ENCODE peak calls at places on chromosome 19, in ten cellular contexts. H is T follicular helper cell; U is H9; C is T-helper 1 cell; K is SK-N-DZ; G is uterus; Y is activated naive CD4-positive, alpha-beta T cell treated with Interleukin-2 at 50 U/mL for 16 hours; Z is EL; A is psoas muscle; M is CD8-positive, alpha-beta memory T cell. T is an unnamed sample.

GRCh38 chr19:32613008-32613407 is 32.0 kb downstream of the PDCD5 start:
- DNase-seq in H (no peak), K (no peak), Y (no peak), U (no peak), Z (no peak), A (no peak), M (no peak), G (no peak), C (no peak), T (no peak)

GRCh38 chr19:16896913-16897571 is 8.2 kb downstream of the F2RL3 start:
- DNase-seq in H (peak), G (peak), Y (peak), U (peak), A (peak), C (peak), K (peak), M (peak), Z (peak), T (peak)

GRCh38 chr19:16018801-16019551 is 57.3 kb upstream of the TPM4 start:
- DNase-seq in G (no peak), U (peak), Z (no peak), H (no peak), M (no peak), A (no peak), C (no peak), K (no peak), Y (no peak), T (peak)

GRCh38 chr19:38233740-38234251 is 9.8 kb upstream of the DPF1 start:
- DNase-seq in Z (peak), U (peak), A (peak), G (peak), C (peak), M (peak), K (peak), H (peak), Y (peak), T (peak)

GRCh38 chr19:50558449-50558848 is 9.8 kb downstream of the LRRC4B start:
- DNase-seq in Z (no peak), K (no peak), H (no peak), Y (no peak), G (no peak), A (peak), M (no peak), U (no peak), C (no peak), T (no peak)

GRCh38 chr19:49136771-49137171 is 17.4 kb downstream of the PPFIA3 start:
- DNase-seq in G (no peak), H (no peak), C (no peak), M (no peak), Z (no peak), Y (no peak), K (no peak), A (no peak), U (no peak), T (no peak)

GRCh38 chr19:14165986-14166385 is 29.6 kb upstream of the ASF1B start:
- DNase-seq in A (no peak), C (no peak), Z (no peak), U (no peak), Y (no peak), H (no peak), K (no peak), G (no peak), M (no peak), T (no peak)

GRCh38 chr19:2719910-2720776 is 1.0 kb downstream of the DIRAS1 start:
- DNase-seq in Y (no peak), M (no peak), Z (peak), G (no peak), C (no peak), K (no peak), H (no peak), U (peak), A (no peak), T (no peak)

GRCh38 chr19:355134-355533 is 10.5 kb upstream of the MIER2 start:
- DNase-seq in U (no peak), A (no peak), C (no peak), G (no peak), Z (no peak), Y (no peak), H (no peak), K (no peak), M (no peak), T (no peak)

GRCh38 chr19:39307233-39307821 is 11.1 kb downstream of the IFNL1 start:
- DNase-seq in U (peak), Z (no peak), Y (no peak), M (no peak), C (no peak), K (no peak), H (no peak), G (no peak), A (no peak), T (peak)

GRCh38 chr19:48780684-48781391 is 25.5 kb downstream of the FGF21 start:
- DNase-seq in U (no peak), C (no peak), A (peak), K (no peak), M (no peak), H (no peak), Z (peak), Y (no peak), G (peak), T (no peak)

GRCh38 chr19:48683349-48683748 is 10.5 kb upstream of the NTN5 start:
- DNase-seq in A (peak), G (peak), K (peak), M (no peak), Y (no peak), U (no peak), Z (peak), C (peak), H (no peak), T (no peak)

GRCh38 chr19:54190942-54191670 is at the start of gene TSEN34:
- DNase-seq in K (peak), H (peak), U (peak), G (no peak), Y (peak), Z (peak), C (peak), M (peak), A (no peak), T (peak)

GRCh38 chr19:46925548-46925950 is 64.8 kb downstream of the ARHGAP35 start:
- DNase-seq in K (no peak), M (no peak), Y (no peak), G (no peak), Z (peak), C (no peak), A (no peak), U (no peak), H (no peak), T (no peak)

GRCh38 chr19:17035842-17036424 is 9.3 kb upstream of the CPAMD8 start:
- DNase-seq in A (no peak), G (no peak), C (no peak), M (no peak), Y (no peak), Z (peak), H (no peak), U (no peak), K (peak), T (no peak)

GRCh38 chr19:29845576-29846176 is 33.9 kb downstream of the CCNE1 start:
- DNase-seq in Y (peak), U (peak), H (no peak), Z (peak), G (no peak), C (no peak), K (peak), M (peak), A (peak), T (no peak)

GRCh38 chr19:41225238-41226052 is 6.4 kb downstream of the AXL start:
- DNase-seq in C (no peak), Y (peak), M (no peak), K (no peak), U (peak), A (peak), G (peak), Z (peak), H (peak), T (peak)

T was measured in tibial artery.